ENCODE peak calls at places on chromosomes 2 and 18, in four cellular contexts. Q is amniotic stem cell; J is hippocampal formation; N is CD4-positive, alpha-beta T cell. W is an unnamed sample.

GRCh38 chr18:21296045-21296444 is 54.0 kb downstream of the GREB1L start:
- DNase-seq in Q (no peak), J (no peak), N (no peak), W (no peak)

GRCh38 chr2:224646242-224646846 is 61.2 kb upstream of the CUL3 start:
- DNase-seq in Q (no peak), J (no peak), N (no peak), W (peak)

GRCh38 chr2:42051168-42052125 is 3.6 kb downstream of the PKDCC start:
- DNase-seq in Q (no peak), J (no peak), N (no peak), W (no peak)

GRCh38 chr2:231181848-231182247 is 16.6 kb upstream of the ARMC9 start:
- DNase-seq in Q (no peak), J (no peak), N (no peak), W (peak)

GRCh38 chr18:63290456-63291200 is 28.9 kb downstream of the BCL2 start:
- DNase-seq in Q (no peak), J (no peak), N (no peak), W (no peak)

GRCh38 chr18:72013512-72013911 is 530.6 kb downstream of the CBLN2 start:
- DNase-seq in Q (no peak), J (no peak), N (no peak), W (no peak)

GRCh38 chr2:161158882-161159281 is 1.3 kb upstream of the TANK start:
- DNase-seq in Q (no peak), J (no peak), N (no peak), W (no peak)

GRCh38 chr18:31738460-31739407 is 21.9 kb downstream of the SLC25A52 start:
- DNase-seq in Q (no peak), J (no peak), N (no peak), W (no peak)

GRCh38 chr2:10305254-10305635 is 2.5 kb downstream of the HPCAL1 start:
- DNase-seq in Q (peak), J (no peak), N (no peak), W (no peak)

GRCh38 chr2:2188344-2189111 is 142.5 kb downstream of the MYT1L start:
- DNase-seq in Q (no peak), J (no peak), N (no peak), W (no peak)

GRCh38 chr2:25301453-25302352 is 40.0 kb downstream of the DNMT3A start:
- DNase-seq in Q (peak), J (no peak), N (peak), W (peak)

GRCh38 chr2:215460682-215461081 is 24.8 kb upstream of the FN1 start:
- DNase-seq in Q (peak), J (no peak), N (no peak), W (peak)

GRCh38 chr2:119809329-119810038 is 49.8 kb downstream of the PTPN4 start:
- DNase-seq in Q (no peak), J (no peak), N (no peak), W (peak)

GRCh38 chr2:190683802-190684201 is 34.9 kb downstream of the NAB1 start:
- DNase-seq in Q (no peak), J (no peak), N (no peak), W (no peak)

GRCh38 chr2:120682654-120683053 is 53.0 kb upstream of the GLI2 start:
- DNase-seq in Q (no peak), J (no peak), N (no peak), W (no peak)

GRCh38 chr18:47418746-47419145 is 167.3 kb upstream of the SKOR2 start:
- DNase-seq in Q (no peak), J (no peak), N (no peak), W (peak)

GRCh38 chr18:75544496-75544895 is 117.0 kb upstream of the SMIM21 start:
- DNase-seq in Q (no peak), J (no peak), N (no peak), W (peak)

GRCh38 chr2:20609349-20609994 is 41.4 kb downstream of the HS1BP3 start:
- DNase-seq in Q (no peak), J (no peak), N (no peak), W (no peak)

GRCh38 chr2:150907466-150907865 is 354.2 kb downstream of the RBM43 start:
- DNase-seq in Q (no peak), J (no peak), N (no peak), W (no peak)

GRCh38 chr2:162480067-162480466 is 136.1 kb downstream of the GCA start:
- DNase-seq in Q (no peak), J (no peak), N (no peak), W (no peak)

GRCh38 chr2:23413641-23414040 is 28.7 kb downstream of the KLHL29 start:
- DNase-seq in Q (no peak), J (no peak), N (no peak), W (no peak)

GRCh38 chr2:177573120-177573519 is 180.5 kb downstream of the AGPS start:
- DNase-seq in Q (no peak), J (no peak), N (no peak), W (no peak)

GRCh38 chr18:2451556-2451955 is 119.7 kb downstream of the METTL4 start:
- DNase-seq in Q (no peak), J (no peak), N (no peak), W (no peak)

GRCh38 chr2:174931724-174932123 is 73.5 kb downstream of the CHN1 start:
- DNase-seq in Q (no peak), J (no peak), N (no peak), W (no peak)

GRCh38 chr2:221608442-221608841 is 36.3 kb upstream of the EPHA4 start:
- DNase-seq in Q (no peak), J (no peak), N (no peak), W (no peak)

GRCh38 chr2:239236808-239237205 is 164.0 kb downstream of the HDAC4 start:
- DNase-seq in Q (no peak), J (no peak), N (no peak), W (no peak)

GRCh38 chr2:181106789-181107418 is 126.5 kb downstream of the UBE2E3 start:
- DNase-seq in Q (peak), J (no peak), N (no peak), W (peak)

GRCh38 chr2:229348135-229348534 is 77.0 kb upstream of the PID1 start:
- DNase-seq in Q (no peak), J (no peak), N (no peak), W (peak)

GRCh38 chr2:27792759-27793158 is 21.2 kb downstream of the MRPL33 start:
- DNase-seq in Q (peak), J (no peak), N (no peak), W (no peak)

GRCh38 chr2:138121769-138122661 is 157.7 kb downstream of the HNMT start:
- DNase-seq in Q (no peak), J (no peak), N (no peak), W (no peak)

GRCh38 chr2:96507957-96508520 is 2.9 kb upstream of the NEURL3 start:
- DNase-seq in Q (no peak), J (peak), N (peak), W (no peak)

GRCh38 chr2:207635468-207636200 is 10.4 kb upstream of the METTL21A start:
- DNase-seq in Q (no peak), J (no peak), N (no peak), W (no peak)

GRCh38 chr2:16401761-16402300 is 263.8 kb downstream of the CYRIA start:
- DNase-seq in Q (no peak), J (no peak), N (no peak), W (no peak)

GRCh38 chr2:127597984-127598380 is 48.0 kb upstream of the GPR17 start:
- DNase-seq in Q (no peak), J (no peak), N (no peak), W (no peak)

GRCh38 chr2:189802396-189802912 is 18.2 kb downstream of the PMS1 start:
- DNase-seq in Q (no peak), J (no peak), N (no peak), W (no peak)

GRCh38 chr2:216234106-216234505 is 125.0 kb downstream of the XRCC5 start:
- DNase-seq in Q (no peak), J (no peak), N (no peak), W (no peak)

GRCh38 chr2:67574230-67574629 is 177.1 kb downstream of the ETAA1 start:
- DNase-seq in Q (no peak), J (no peak), N (no peak), W (no peak)